ENCODE peak calls at places on chromosomes 16 and 17, in four cellular contexts. One of them, this sample, is unnamed.
A peak's percentile ranks its signal among the peaks of the same experiment; 100 is the strongest.

GRCh38 chr16:72013389-72013788 is 4.8 kb downstream of the DHODH start:
- DNase-seq in A549: no peak
- DNase-seq in K562: peak; percentile 32
- DNase-seq in IMR-90: peak; percentile 5
- DNase-seq in this sample: no peak

GRCh38 chr17:6497496-6498221 is 53.4 kb downstream of the PIMREG start:
- DNase-seq in A549: no peak
- DNase-seq in IMR-90: no peak
- DNase-seq in K562: no peak
- DNase-seq in this sample: no peak

GRCh38 chr16:74999683-75000480 is 1.1 kb downstream of the ZNRF1 start:
- DNase-seq in K562: no peak
- DNase-seq in A549: no peak
- DNase-seq in IMR-90: no peak
- DNase-seq in this sample: no peak

GRCh38 chr16:70746708-70747424 is 54.1 kb downstream of the VAC14 start:
- DNase-seq in K562: peak; percentile 79
- DNase-seq in IMR-90: peak; percentile 96
- DNase-seq in A549: peak; percentile 95
- DNase-seq in this sample: no peak

GRCh38 chr17:83091257-83092141 is 12.1 kb downstream of the METRNL start:
- DNase-seq in IMR-90: no peak
- DNase-seq in A549: no peak
- DNase-seq in K562: no peak
- DNase-seq in this sample: no peak

GRCh38 chr17:50665838-50666237 is 31.2 kb downstream of the ABCC3 start:
- DNase-seq in A549: no peak
- DNase-seq in K562: no peak
- DNase-seq in IMR-90: no peak
- DNase-seq in this sample: no peak

GRCh38 chr17:16282522-16282921 is 65.5 kb downstream of the PIGL start:
- DNase-seq in IMR-90: peak; percentile 91
- DNase-seq in A549: peak; percentile 62
- DNase-seq in K562: no peak
- DNase-seq in this sample: no peak

GRCh38 chr17:80838381-80839345 is 153.0 kb upstream of the CHMP6 start:
- DNase-seq in K562: no peak
- DNase-seq in IMR-90: no peak
- DNase-seq in A549: no peak
- DNase-seq in this sample: no peak

GRCh38 chr16:81515721-81516120 is 71.1 kb downstream of the CMIP start:
- DNase-seq in IMR-90: no peak
- DNase-seq in K562: no peak
- DNase-seq in A549: no peak
- DNase-seq in this sample: no peak

DNA sequence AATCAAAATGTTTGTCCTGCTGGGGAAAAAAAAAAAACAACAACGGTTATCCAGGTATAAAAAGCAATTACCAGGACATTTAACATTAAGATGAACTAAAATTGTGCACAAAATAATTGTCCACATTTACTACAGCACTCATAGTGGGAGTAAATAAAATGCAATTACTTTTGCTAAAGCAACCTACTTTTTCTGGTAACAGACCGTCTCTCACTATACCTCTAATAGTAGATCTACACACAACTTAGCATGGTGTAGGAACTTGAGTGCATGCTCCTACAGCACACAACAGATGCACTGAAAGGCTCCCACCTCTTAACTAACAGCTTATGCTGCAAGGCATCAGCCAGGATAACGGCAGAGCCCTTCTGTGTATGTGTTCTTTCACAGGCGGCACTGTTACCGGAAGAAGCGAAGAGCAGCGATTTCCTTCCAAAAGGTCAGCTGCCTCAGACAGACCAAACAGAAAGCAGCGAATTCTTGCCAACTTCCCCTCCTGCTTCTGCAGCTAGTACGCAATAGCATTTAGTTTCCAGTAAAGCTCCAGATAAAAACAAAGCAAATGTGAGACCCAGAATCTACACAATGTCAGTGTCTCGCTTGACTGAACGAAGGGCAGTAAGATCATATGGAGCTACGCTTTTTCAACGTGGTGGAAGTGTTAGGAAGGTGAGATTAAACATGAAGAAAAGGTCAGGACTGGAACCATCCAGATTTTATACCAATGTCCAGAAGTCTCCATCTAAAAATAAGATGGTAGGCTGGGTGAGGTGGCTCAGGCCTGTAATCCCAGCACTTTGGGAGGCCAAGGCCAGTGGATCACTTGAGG is 27.6 kb downstream of the STAT5B start:
- DNase-seq in A549: no peak
- DNase-seq in IMR-90: peak; percentile 93
- DNase-seq in K562: no peak
- DNase-seq in this sample: peak; percentile 68
- TF ChIP-seq POLR2A in A549: no peak
- TF ChIP-seq POLR2A in IMR-90: no peak
- TF ChIP-seq POLR2A in K562: no peak
- TF ChIP-seq POLR2A in this sample: peak; percentile 81

GRCh38 chr17:58808609-58809563 is 53.2 kb downstream of the PPM1E start:
- DNase-seq in IMR-90: no peak
- DNase-seq in A549: no peak
- DNase-seq in K562: no peak
- DNase-seq in this sample: no peak

GRCh38 chr17:58802188-58802587 is 46.5 kb downstream of the PPM1E start:
- DNase-seq in K562: no peak
- DNase-seq in IMR-90: no peak
- DNase-seq in A549: no peak
- DNase-seq in this sample: no peak

GRCh38 chr17:58811301-58811700 is 55.6 kb downstream of the PPM1E start:
- DNase-seq in IMR-90: no peak
- DNase-seq in A549: no peak
- DNase-seq in K562: no peak
- DNase-seq in this sample: no peak

GRCh38 chr17:58809564-58809936 is 53.9 kb downstream of the PPM1E start:
- DNase-seq in A549: no peak
- DNase-seq in IMR-90: no peak
- DNase-seq in K562: no peak
- DNase-seq in this sample: no peak

DNA sequence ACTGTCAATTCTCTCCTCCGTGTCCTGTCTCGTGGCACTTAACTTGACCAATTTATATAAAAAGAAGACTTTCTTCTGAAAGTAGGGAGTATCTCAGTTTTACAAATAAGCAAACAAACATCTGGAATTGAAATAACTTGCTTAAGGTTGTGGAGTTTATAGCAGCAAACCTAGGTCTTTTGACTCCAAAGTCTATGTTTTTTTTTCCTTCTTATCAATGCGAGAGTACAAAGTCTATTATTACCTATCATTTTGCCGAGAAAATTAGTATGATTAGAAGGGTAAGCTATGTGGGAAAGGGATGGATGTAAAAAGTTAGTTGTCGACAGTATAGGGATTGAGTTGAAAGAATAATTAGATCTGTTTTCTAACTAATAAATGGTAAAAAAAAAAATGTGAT is 50.4 kb downstream of the PPM1E start:
- DNase-seq in K562: no peak
- DNase-seq in IMR-90: no peak
- DNase-seq in A549: no peak
- DNase-seq in this sample: no peak
- TF ChIP-seq RCOR1 in K562: no peak
- TF ChIP-seq RCOR1 in IMR-90: no peak
- TF ChIP-seq RCOR1 in A549: no peak
- TF ChIP-seq RCOR1 in this sample: no peak

GRCh38 chr16:1350691-1351090 is 987 bp downstream of the TSR3 start:
- DNase-seq in A549: no peak
- DNase-seq in K562: no peak
- DNase-seq in IMR-90: no peak
- DNase-seq in this sample: no peak
- TF ChIP-seq POLR2A in A549: no peak
- TF ChIP-seq POLR2A in K562: no peak
- TF ChIP-seq POLR2A in IMR-90: no peak
- TF ChIP-seq POLR2A in this sample: no peak

GRCh38 chr17:45123930-45124796 is 8.2 kb downstream of the PLCD3 start:
- DNase-seq in A549: peak; percentile 96
- DNase-seq in IMR-90: peak; percentile 91
- DNase-seq in K562: peak; percentile 77
- DNase-seq in this sample: no peak
- TF ChIP-seq RCOR1 in A549: peak; percentile 15
- TF ChIP-seq RCOR1 in IMR-90: no peak
- TF ChIP-seq RCOR1 in K562: no peak
- TF ChIP-seq RCOR1 in this sample: no peak

DNA sequence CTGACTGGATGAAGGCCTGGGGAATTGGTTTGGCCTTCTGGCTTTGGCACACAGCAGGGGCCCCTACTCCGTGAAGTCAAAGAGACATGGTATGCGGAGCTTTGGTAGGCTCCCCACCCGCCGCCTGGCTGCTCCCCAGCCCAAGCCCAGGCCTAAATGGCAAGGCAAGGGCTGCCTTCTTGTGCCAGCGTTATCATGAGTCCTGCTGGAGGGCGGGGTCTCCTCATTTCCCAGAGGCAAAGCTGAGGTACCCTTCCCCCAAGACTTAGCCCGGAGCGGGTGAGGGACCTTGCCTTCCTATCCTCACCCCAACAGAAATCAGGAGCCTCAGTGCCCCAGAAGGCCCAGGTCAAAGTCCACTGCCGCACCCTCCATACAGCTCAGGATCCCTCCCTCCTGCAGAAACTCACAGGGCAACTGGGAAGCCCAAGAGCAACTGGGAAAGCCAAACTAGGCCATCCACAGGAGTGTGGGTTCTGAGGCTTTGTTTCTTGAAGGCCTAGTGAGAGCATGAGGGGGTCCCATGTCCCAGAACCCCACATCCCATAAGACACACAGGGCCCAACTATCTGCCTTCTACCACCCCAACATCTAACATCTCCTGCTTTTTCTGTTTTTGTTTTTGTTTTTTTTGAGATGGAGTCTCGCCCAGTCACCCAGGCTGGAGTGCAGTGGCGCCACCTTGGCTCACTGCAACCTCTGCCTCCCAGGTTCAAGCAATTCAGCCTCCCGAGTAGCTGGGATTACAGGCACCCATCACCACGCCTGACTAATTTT is 9.3 kb downstream of the PGAP3 start:
- DNase-seq in A549: no peak
- DNase-seq in K562: no peak
- DNase-seq in IMR-90: no peak
- DNase-seq in this sample: no peak
- TF ChIP-seq POLR2A in A549: no peak
- TF ChIP-seq POLR2A in K562: no peak
- TF ChIP-seq POLR2A in IMR-90: no peak
- TF ChIP-seq POLR2A in this sample: no peak

GRCh38 chr17:39666601-39667261 is 1.5 kb upstream of the PNMT start:
- DNase-seq in IMR-90: no peak
- DNase-seq in A549: peak; percentile 35
- DNase-seq in K562: peak; percentile 69
- DNase-seq in this sample: no peak
- TF ChIP-seq RCOR1 in IMR-90: no peak
- TF ChIP-seq RCOR1 in A549: no peak
- TF ChIP-seq RCOR1 in K562: no peak
- TF ChIP-seq RCOR1 in this sample: no peak

DNA sequence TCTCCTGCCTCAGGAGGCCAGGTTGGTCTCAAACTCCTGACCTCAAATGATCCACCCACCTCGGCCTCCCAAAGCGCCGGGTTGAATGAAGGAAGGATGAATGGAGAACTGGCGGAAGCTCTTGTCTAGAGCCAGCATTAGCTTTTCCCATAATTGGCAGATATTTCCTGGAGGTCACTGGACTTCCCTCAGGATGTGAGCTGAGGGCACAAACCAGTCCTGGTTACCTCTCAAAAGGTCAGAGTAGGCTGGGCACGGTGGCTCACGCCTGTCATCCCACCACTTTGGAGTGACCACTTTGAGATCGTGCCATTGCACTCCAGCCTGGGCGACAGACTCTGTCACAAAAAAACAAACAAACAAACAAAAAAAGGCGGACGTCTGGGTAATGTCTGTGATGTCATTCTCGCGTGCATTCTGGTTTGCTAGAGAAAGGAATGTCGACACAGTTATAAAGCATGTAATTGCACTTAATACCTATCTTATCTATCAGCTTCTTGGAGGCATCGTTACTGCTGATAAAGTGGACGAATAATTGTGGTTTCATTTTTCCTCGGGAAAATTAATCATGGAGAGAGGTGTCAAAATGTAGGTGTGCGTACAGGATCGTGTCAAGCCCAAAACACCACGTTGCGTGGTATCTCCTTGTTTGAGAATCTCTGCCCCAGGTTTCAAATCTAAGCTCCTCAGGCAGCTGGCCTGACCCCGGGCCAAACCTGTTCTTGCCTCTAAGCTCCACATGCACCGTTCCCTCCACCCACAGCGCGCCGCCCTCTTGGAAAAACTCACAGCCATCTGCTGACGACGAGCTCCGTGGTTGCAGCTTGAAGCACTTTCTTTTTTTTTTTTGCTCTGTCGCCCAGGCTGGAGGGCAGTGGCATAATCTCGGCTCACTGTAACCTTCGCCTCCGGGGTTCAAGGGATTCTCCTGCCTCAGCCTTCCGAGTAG is 6.4 kb upstream of the CRK start:
- DNase-seq in K562: no peak
- DNase-seq in IMR-90: no peak
- DNase-seq in A549: no peak
- DNase-seq in this sample: no peak
- TF ChIP-seq POLR2A in K562: no peak
- TF ChIP-seq POLR2A in IMR-90: no peak
- TF ChIP-seq POLR2A in A549: no peak
- TF ChIP-seq POLR2A in this sample: no peak

GRCh38 chr16:59046335-59046734 is 312.2 kb upstream of the GOT2 start:
- DNase-seq in K562: no peak
- DNase-seq in A549: no peak
- DNase-seq in IMR-90: peak; percentile 69
- DNase-seq in this sample: no peak

GRCh38 chr16:59044616-59045015 is 310.5 kb upstream of the GOT2 start:
- DNase-seq in A549: no peak
- DNase-seq in K562: no peak
- DNase-seq in IMR-90: no peak
- DNase-seq in this sample: no peak

GRCh38 chr16:59045496-59045895 is 311.4 kb upstream of the GOT2 start:
- DNase-seq in IMR-90: peak; percentile 20
- DNase-seq in K562: no peak
- DNase-seq in A549: no peak
- DNase-seq in this sample: no peak

GRCh38 chr16:59047114-59047513 is 313.0 kb upstream of the GOT2 start:
- DNase-seq in K562: no peak
- DNase-seq in IMR-90: no peak
- DNase-seq in A549: peak; percentile 6
- DNase-seq in this sample: no peak

GRCh38 chr16:59048876-59049275 is 314.8 kb upstream of the GOT2 start:
- DNase-seq in A549: no peak
- DNase-seq in K562: no peak
- DNase-seq in IMR-90: no peak
- DNase-seq in this sample: no peak
- TF ChIP-seq RCOR1 in A549: no peak
- TF ChIP-seq RCOR1 in K562: no peak
- TF ChIP-seq RCOR1 in IMR-90: no peak
- TF ChIP-seq RCOR1 in this sample: no peak

GRCh38 chr16:22007509-22008214 is at the start of gene MOSMO:
- DNase-seq in IMR-90: peak; percentile 63
- DNase-seq in K562: peak; percentile 84
- DNase-seq in A549: peak; percentile 46
- DNase-seq in this sample: no peak
- TF ChIP-seq POLR2A in IMR-90: peak; percentile 50
- TF ChIP-seq POLR2A in K562: peak; percentile 68
- TF ChIP-seq POLR2A in A549: peak; percentile 52
- TF ChIP-seq POLR2A in this sample: peak; percentile 75